ENCODE peak calls at places on chromosomes 16 and 17, in five cellular contexts. G is K562, B is GM12878, X is HepG2, R is SK-N-SH. U is an unnamed sample.

GRCh38 chr17:79779661-79780365 is 1.9 kb downstream of the CBX2 start:
- DNase-seq in G (no peak), B (no peak), X (no peak), R (no peak), U (no peak)

GRCh38 chr16:65769776-65770438 is 596.6 kb upstream of the CDH5 start:
- DNase-seq in G (peak; percentile 44), B (no peak), X (no peak), R (no peak), U (no peak)

GRCh38 chr16:58337090-58337444 is 42.2 kb upstream of the PRSS54 start:
- DNase-seq in G (no peak), B (no peak), X (no peak), R (no peak), U (no peak)

GRCh38 chr17:67021196-67021595 is 23.2 kb upstream of the CACNG1 start:
- DNase-seq in G (peak; percentile 41), B (no peak), X (no peak), R (no peak), U (no peak)

GRCh38 chr17:74892974-74893911 is at the start of gene FADS6:
- DNase-seq in G (peak; percentile 77), B (no peak), X (no peak), R (peak; percentile 81), U (no peak)

GRCh38 chr17:29677139-29677834 is 54.6 kb upstream of the CORO6 start:
- DNase-seq in G (no peak), B (no peak), X (no peak), R (no peak), U (no peak)

GRCh38 chr16:56611281-56611833 is 3.0 kb downstream of the MT2A start:
- DNase-seq in G (no peak), B (no peak), X (peak; percentile 78), R (no peak), U (no peak)

GRCh38 chr17:64599187-64599676 is 62.9 kb downstream of the SMURF2 start:
- DNase-seq in G (peak; percentile 36), B (no peak), X (no peak), R (no peak), U (no peak)

GRCh38 chr16:85458952-85459351 is 154.2 kb upstream of the GSE1 start:
- DNase-seq in G (no peak), B (no peak), X (no peak), R (peak; percentile 67), U (no peak)

GRCh38 chr17:8789743-8790142 is 9.4 kb downstream of the MFSD6L start:
- DNase-seq in G (no peak), B (no peak), X (no peak), R (no peak), U (no peak)

GRCh38 chr17:40333781-40334453 is 24.9 kb downstream of the RARA start:
- DNase-seq in G (no peak), B (no peak), X (no peak), R (no peak), U (no peak)

GRCh38 chr17:27489045-27489715 is 32.9 kb downstream of the KSR1 start:
- DNase-seq in G (no peak), B (no peak), X (no peak), R (no peak), U (no peak)

GRCh38 chr17:31524926-31525800 is 133.7 kb downstream of the RAB11FIP4 start:
- DNase-seq in G (peak; percentile 87), B (no peak), X (peak; percentile 61), R (peak; percentile 91), U (peak; percentile 75)

GRCh38 chr17:7283471-7284216 is 2.1 kb downstream of the SLC2A4 start:
- DNase-seq in G (no peak), B (no peak), X (no peak), R (peak; percentile 15), U (no peak)

GRCh38 chr17:27384721-27385120 is 71.5 kb upstream of the KSR1 start:
- DNase-seq in G (no peak), B (no peak), X (no peak), R (no peak), U (no peak)

GRCh38 chr16:60246055-60246454 is 1511.9 kb upstream of the GOT2 start:
- DNase-seq in G (no peak), B (no peak), X (no peak), R (no peak), U (no peak)

GRCh38 chr16:11129378-11129781 is 126.6 kb downstream of the SOCS1 start:
- DNase-seq in G (no peak), B (no peak), X (no peak), R (peak; percentile 78), U (no peak)

GRCh38 chr16:60077791-60078280 is 1343.7 kb upstream of the GOT2 start:
- DNase-seq in G (no peak), B (no peak), X (no peak), R (no peak), U (no peak)

GRCh38 chr17:77455878-77456234 is 315.1 kb downstream of the SEC14L1 start:
- DNase-seq in G (no peak), B (no peak), X (no peak), R (no peak), U (no peak)

GRCh38 chr16:28899882-28900600 is 21.8 kb downstream of the ATP2A1 start:
- DNase-seq in G (no peak), B (no peak), X (no peak), R (no peak), U (no peak)

GRCh38 chr16:11310634-11310977 is 29.5 kb upstream of the PRM1 start:
- DNase-seq in G (no peak), B (no peak), X (no peak), R (no peak), U (no peak)

GRCh38 chr17:80835816-80836657 is 155.6 kb upstream of the CHMP6 start:
- DNase-seq in G (no peak), B (no peak), X (no peak), R (no peak), U (no peak)

GRCh38 chr16:89581045-89581695 is 5.6 kb downstream of the CPNE7 start:
- DNase-seq in G (no peak), B (no peak), X (peak; percentile 50), R (no peak), U (no peak)

GRCh38 chr16:927406-927805 is 43.4 kb downstream of the LMF1 start:
- DNase-seq in G (no peak), B (no peak), X (no peak), R (peak; percentile 66), U (no peak)

GRCh38 chr17:68533887-68534700 is 21.9 kb downstream of the PRKAR1A start:
- DNase-seq in G (no peak), B (no peak), X (no peak), R (no peak), U (no peak)

GRCh38 chr16:24491721-24492120 is 47.6 kb upstream of the RBBP6 start:
- DNase-seq in G (no peak), B (no peak), X (no peak), R (no peak), U (no peak)

GRCh38 chr16:51365715-51366114 is 214.6 kb upstream of the SALL1 start:
- DNase-seq in G (no peak), B (no peak), X (no peak), R (no peak), U (no peak)

GRCh38 chr16:30805370-30806169 is 18.6 kb upstream of the ZNF629 start:
- DNase-seq in G (peak; percentile 89), B (no peak), X (peak; percentile 78), R (peak; percentile 96), U (peak; percentile 95)

GRCh38 chr17:44925731-44926697 is 10.7 kb upstream of the GFAP start:
- DNase-seq in G (no peak), B (no peak), X (no peak), R (no peak), U (no peak)

GRCh38 chr17:67435122-67435521 is 58.0 kb downstream of the PITPNC1 start:
- DNase-seq in G (no peak), B (no peak), X (peak; percentile 10), R (no peak), U (no peak)

GRCh38 chr17:31699281-31699680 is 159.8 kb downstream of the COPRS start:
- DNase-seq in G (peak; percentile 64), B (no peak), X (no peak), R (no peak), U (peak; percentile 46)

GRCh38 chr17:49494937-49495841 is at the start of gene NGFR:
- DNase-seq in G (peak; percentile 96), B (no peak), X (no peak), R (peak; percentile 96), U (peak; percentile 78)

DNA sequence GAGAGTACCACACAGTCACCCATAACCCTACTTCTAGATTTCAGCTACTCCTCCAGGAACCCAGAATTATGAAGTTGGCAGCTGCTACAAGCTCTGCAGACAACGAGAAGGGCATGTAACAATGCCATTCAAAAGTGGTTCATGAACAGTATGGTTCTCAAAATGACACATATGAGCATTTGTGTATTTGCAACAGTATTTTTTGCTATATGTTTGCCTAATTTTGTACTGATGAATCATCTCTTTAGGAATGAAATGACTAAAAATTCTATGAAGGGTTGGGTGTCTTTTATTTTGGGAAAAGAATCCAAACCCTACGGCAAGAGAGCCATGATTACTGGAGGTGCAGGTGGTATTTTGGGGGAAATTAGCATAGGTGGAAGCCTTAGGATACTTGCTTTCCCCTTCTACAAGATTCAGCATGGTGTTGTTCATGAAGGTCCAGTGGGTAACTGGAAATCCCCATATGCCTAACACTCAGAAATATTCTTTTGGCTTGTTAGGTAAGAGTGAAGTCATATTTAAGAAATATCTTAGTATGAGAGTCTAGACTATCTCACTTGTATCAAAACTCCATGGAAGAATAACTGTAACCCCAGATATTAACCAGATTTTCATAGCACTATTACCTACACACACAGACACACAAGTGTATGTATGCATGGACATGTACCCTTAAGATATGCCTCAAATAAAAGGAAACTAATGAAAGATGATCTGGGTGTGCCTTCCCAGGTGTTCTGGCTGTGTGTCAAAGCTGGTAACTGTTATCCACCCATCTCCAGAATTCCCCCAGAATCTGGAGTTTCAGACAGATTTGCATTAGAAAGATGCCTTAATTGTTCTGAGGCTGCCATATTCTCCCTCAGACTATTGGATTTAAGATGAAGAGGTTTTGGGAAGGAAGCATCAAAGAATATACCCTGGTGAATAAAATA is 688.2 kb upstream of the SOX9 start:
- DNase-seq in G (no peak), B (no peak), X (no peak), R (no peak), U (no peak)
- TF ChIP-seq FOXM1 in G (no peak), B (no peak), X (no peak), R (no peak), U (no peak)

GRCh38 chr16:67892375-67892774 is 679 bp upstream of the PSKH1 start:
- DNase-seq in G (no peak), B (no peak), X (no peak), R (no peak), U (no peak)
- TF ChIP-seq FOXM1 in G (no peak), B (no peak), X (no peak), R (no peak), U (no peak)

GRCh38 chr16:88351521-88352101 is 31.1 kb upstream of the ZNF469 start:
- DNase-seq in G (no peak), B (no peak), X (no peak), R (peak; percentile 47), U (no peak)

GRCh38 chr16:88350922-88351321 is 31.8 kb upstream of the ZNF469 start:
- DNase-seq in G (no peak), B (no peak), X (no peak), R (peak; percentile 23), U (no peak)

GRCh38 chr16:88353691-88354090 is 29.1 kb upstream of the ZNF469 start:
- DNase-seq in G (no peak), B (no peak), X (no peak), R (peak; percentile 36), U (no peak)

GRCh38 chr16:88353232-88353631 is 29.5 kb upstream of the ZNF469 start:
- DNase-seq in G (no peak), B (no peak), X (no peak), R (no peak), U (no peak)

GRCh38 chr16:88352261-88353200 is 30.2 kb upstream of the ZNF469 start:
- DNase-seq in G (no peak), B (no peak), X (no peak), R (peak; percentile 27), U (no peak)
- TF ChIP-seq FOXM1 in G (no peak), B (no peak), X (no peak), R (no peak), U (no peak)

GRCh38 chr17:42918902-42919521 is 18.4 kb downstream of the G6PC1 start:
- DNase-seq in G (peak; percentile 3), B (no peak), X (peak; percentile 55), R (no peak), U (no peak)
- TF ChIP-seq FOXM1 in G (no peak), B (no peak), X (no peak), R (no peak), U (no peak)